ENCODE peak calls at places on chromosomes 3 and 15, in five cellular contexts. One of them, this sample, is unnamed.

GRCh38 chr3:1578105-1578833 is 485.4 kb downstream of the CNTN6 start:
- DNase-seq in cardiac muscle cell: no peak
- DNase-seq in GM19239: no peak
- DNase-seq in GM23338: no peak
- DNase-seq in endothelial cell: no peak
- DNase-seq in this sample: no peak

GRCh38 chr15:72197460-72198409 is at the start of gene GRAMD2A:
- DNase-seq in cardiac muscle cell: peak
- DNase-seq in GM19239: peak
- DNase-seq in GM23338: peak
- DNase-seq in endothelial cell: peak
- DNase-seq in this sample: peak

GRCh38 chr3:123072152-123072551 is 5.3 kb downstream of the PDIA5 start:
- DNase-seq in cardiac muscle cell: peak
- DNase-seq in GM19239: no peak
- DNase-seq in GM23338: no peak
- DNase-seq in endothelial cell: no peak
- DNase-seq in this sample: no peak

GRCh38 chr3:101828289-101828688 is 21.0 kb upstream of the NFKBIZ start:
- DNase-seq in cardiac muscle cell: no peak
- DNase-seq in GM19239: no peak
- DNase-seq in GM23338: no peak
- DNase-seq in endothelial cell: no peak
- DNase-seq in this sample: no peak

GRCh38 chr3:87246662-87247061 is 19.6 kb downstream of the CHMP2B start:
- DNase-seq in cardiac muscle cell: no peak
- DNase-seq in GM19239: no peak
- DNase-seq in GM23338: no peak
- DNase-seq in endothelial cell: no peak
- DNase-seq in this sample: no peak

GRCh38 chr3:58462829-58463180 is 29.1 kb upstream of the KCTD6 start:
- DNase-seq in cardiac muscle cell: no peak
- DNase-seq in GM19239: no peak
- DNase-seq in GM23338: peak
- DNase-seq in endothelial cell: no peak
- DNase-seq in this sample: no peak

GRCh38 chr15:81294501-81294850 is 29.5 kb downstream of the STARD5 start:
- DNase-seq in cardiac muscle cell: no peak
- DNase-seq in GM19239: no peak
- DNase-seq in GM23338: peak
- DNase-seq in endothelial cell: no peak
- DNase-seq in this sample: no peak

GRCh38 chr15:58269455-58270414 is 131.6 kb downstream of the AQP9 start:
- DNase-seq in cardiac muscle cell: peak
- DNase-seq in GM19239: peak
- DNase-seq in GM23338: peak
- DNase-seq in endothelial cell: peak
- DNase-seq in this sample: peak

GRCh38 chr15:63299981-63300575 is 22.7 kb downstream of the APH1B start:
- DNase-seq in cardiac muscle cell: no peak
- DNase-seq in GM19239: no peak
- DNase-seq in GM23338: no peak
- DNase-seq in endothelial cell: no peak
- DNase-seq in this sample: no peak

GRCh38 chr3:9957214-9957613 is 5.0 kb upstream of the PRRT3 start:
- DNase-seq in cardiac muscle cell: no peak
- DNase-seq in GM19239: no peak
- DNase-seq in GM23338: peak
- DNase-seq in endothelial cell: no peak
- DNase-seq in this sample: no peak

GRCh38 chr3:74053970-74054369 is 429.2 kb upstream of the PDZRN3 start:
- DNase-seq in cardiac muscle cell: no peak
- DNase-seq in GM19239: no peak
- DNase-seq in GM23338: no peak
- DNase-seq in endothelial cell: no peak
- DNase-seq in this sample: no peak

GRCh38 chr3:174409085-174409743 is 449.9 kb upstream of the NAALADL2 start:
- DNase-seq in cardiac muscle cell: no peak
- DNase-seq in GM19239: no peak
- DNase-seq in GM23338: no peak
- DNase-seq in endothelial cell: no peak
- DNase-seq in this sample: no peak

GRCh38 chr3:99825239-99825638 is 7.6 kb downstream of the CMSS1 start:
- DNase-seq in cardiac muscle cell: no peak
- DNase-seq in GM19239: no peak
- DNase-seq in GM23338: no peak
- DNase-seq in endothelial cell: no peak
- DNase-seq in this sample: no peak

GRCh38 chr3:146679191-146679590 is 74.0 kb upstream of the PLSCR5 start:
- DNase-seq in cardiac muscle cell: no peak
- DNase-seq in GM19239: no peak
- DNase-seq in GM23338: no peak
- DNase-seq in endothelial cell: no peak
- DNase-seq in this sample: no peak

GRCh38 chr3:183085634-183086390 is 13.5 kb downstream of the MCCC1 start:
- DNase-seq in cardiac muscle cell: peak
- DNase-seq in GM19239: no peak
- DNase-seq in GM23338: peak
- DNase-seq in endothelial cell: peak
- DNase-seq in this sample: no peak